ENCODE peak calls at places on chromosomes 5 and 9, in eight cellular contexts. R is HCT116, G is spleen, L is sigmoid colon, X is transverse colon, M is stomach, J is GM12878, B is endothelial cell of umbilical vein. I is an unnamed sample.

GRCh38 chr5:133890308-133890707 is 78.1 kb downstream of the C5orf15 start:
- DNase-seq in R (no peak), M (no peak), J (no peak), L (peak; percentile 35), B (no peak), X (no peak), G (no peak), I (no peak)

GRCh38 chr5:56211298-56211865 is 21.7 kb downstream of the ANKRD55 start:
- DNase-seq in M (no peak), B (peak; percentile 86), X (no peak), G (no peak), J (no peak), R (peak; percentile 88), L (peak; percentile 63), I (no peak)

GRCh38 chr5:158942217-158942616 is 157.5 kb downstream of the EBF1 start:
- DNase-seq in B (no peak), L (no peak), G (no peak), M (no peak), J (no peak), R (no peak), X (no peak), I (no peak)

GRCh38 chr9:16571127-16571848 is 299.2 kb downstream of the BNC2 start:
- DNase-seq in G (no peak), B (no peak), J (no peak), L (no peak), X (no peak), R (no peak), M (no peak), I (no peak)

GRCh38 chr5:155066886-155067595 is 53.5 kb downstream of the KIF4B start:
- DNase-seq in L (no peak), G (no peak), J (no peak), X (no peak), R (no peak), B (no peak), M (no peak), I (no peak)

GRCh38 chr5:179679014-179679674 is 1.7 kb downstream of the CBY3 start:
- DNase-seq in L (peak; percentile 91), G (peak; percentile 93), J (no peak), M (peak; percentile 80), R (no peak), B (peak; percentile 65), X (peak; percentile 84), I (peak; percentile 88)

GRCh38 chr9:36976371-36977030 is 57.6 kb downstream of the PAX5 start:
- DNase-seq in L (no peak), M (no peak), J (no peak), B (no peak), X (no peak), R (no peak), G (no peak), I (no peak)

GRCh38 chr9:89770779-89771178 is 166.0 kb downstream of the GADD45G start:
- DNase-seq in B (no peak), J (no peak), R (no peak), L (no peak), G (peak; percentile 62), M (no peak), X (no peak), I (no peak)

GRCh38 chr5:148849461-148849860 is 23.1 kb downstream of the ADRB2 start:
- DNase-seq in X (peak; percentile 33), R (no peak), L (no peak), M (no peak), J (no peak), B (no peak), G (no peak), I (no peak)

GRCh38 chr9:117403403-117403811 is 11.4 kb downstream of the ASTN2 start:
- DNase-seq in X (no peak), M (no peak), B (no peak), J (no peak), L (no peak), G (no peak), R (no peak), I (no peak)

GRCh38 chr5:68343421-68343826 is 127.9 kb downstream of the PIK3R1 start:
- DNase-seq in B (peak; percentile 61), R (no peak), J (peak; percentile 55), M (peak; percentile 46), X (no peak), G (no peak), L (peak; percentile 76), I (peak; percentile 71)

GRCh38 chr9:130196643-130197042 is 24.4 kb downstream of the NCS1 start:
- DNase-seq in X (no peak), B (no peak), R (no peak), M (peak; percentile 38), G (no peak), J (no peak), L (no peak), I (no peak)

GRCh38 chr9:137759649-137760321 is 117.8 kb upstream of the CACNA1B start:
- DNase-seq in L (peak; percentile 55), R (no peak), M (no peak), B (no peak), J (no peak), G (no peak), X (no peak), I (no peak)
- TF ChIP-seq POLR2A in L (no peak), R (no peak), M (no peak), B (no peak), J (peak; percentile 26), G (no peak), X (no peak), I (no peak)

DNA sequence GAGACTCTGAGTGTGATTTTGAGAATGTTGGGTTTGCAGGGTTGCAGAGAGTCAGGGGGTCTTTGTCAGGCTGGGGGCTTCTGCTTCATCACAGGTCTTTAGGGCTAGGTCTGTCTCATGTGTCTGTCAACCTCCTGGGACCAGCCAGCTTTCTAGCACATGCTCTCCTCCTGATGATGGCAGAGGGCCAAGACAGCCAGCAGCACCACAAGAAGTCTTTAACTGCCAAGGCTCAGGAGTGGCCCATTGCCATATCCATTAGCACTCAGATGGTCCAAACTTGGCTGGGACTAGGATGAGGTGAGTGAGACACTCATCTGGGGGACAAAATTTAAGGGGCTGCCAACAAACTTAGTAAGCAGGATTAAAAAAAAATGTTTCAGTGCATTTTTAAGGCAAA is 384.2 kb upstream of the CDH10 start:
- DNase-seq in X (no peak), M (no peak), J (no peak), L (peak; percentile 62), G (peak; percentile 24), B (no peak), R (no peak), I (no peak)
- TF ChIP-seq POLR2AphosphoS5 in X (no peak), M (no peak), J (no peak), L (no peak), G (no peak), B (no peak), R (no peak), I (no peak)

GRCh38 chr5:151216781-151217180 is 7.1 kb downstream of the CCDC69 start:
- DNase-seq in M (no peak), R (no peak), X (no peak), G (no peak), J (no peak), L (no peak), B (no peak), I (no peak)
- H3K4me3 ChIP-seq in M (no peak overlapping the region), R (no peak overlapping the region), X (no peak overlapping the region), G (no peak overlapping the region), J (peak overlapping the region; percentile 24), L (no peak overlapping the region), B (no peak overlapping the region), I (no peak overlapping the region)

GRCh38 chr5:95644351-95645042 is 2.1 kb upstream of the RFESD start:
- DNase-seq in M (peak; percentile 64), G (no peak), X (peak; percentile 63), R (peak; percentile 72), J (peak; percentile 56), B (peak; percentile 67), L (peak; percentile 80), I (no peak)

GRCh38 chr5:95647331-95647659 is 718 bp downstream of the RFESD start:
- DNase-seq in M (no peak), X (no peak), B (no peak), R (no peak), L (no peak), J (no peak), G (no peak), I (no peak)

GRCh38 chr5:95643152-95643551 is 3.4 kb upstream of the RFESD start:
- DNase-seq in G (no peak), M (no peak), R (no peak), J (no peak), L (no peak), X (no peak), B (no peak), I (no peak)

GRCh38 chr5:95647886-95648860 is 1.6 kb downstream of the RFESD start:
- DNase-seq in L (no peak), R (no peak), M (no peak), B (no peak), G (no peak), X (no peak), J (no peak), I (no peak)

GRCh38 chr5:95646569-95647330 is at the start of gene RFESD:
- DNase-seq in J (peak; percentile 83), M (peak; percentile 100), L (peak; percentile 100), G (peak; percentile 100), B (peak; percentile 89), R (peak; percentile 91), X (peak; percentile 100), I (peak; percentile 100)
- TF ChIP-seq POLR2A in J (peak; percentile 88), M (no peak), L (peak; percentile 97), G (peak; percentile 93), B (peak; percentile 86), R (peak; percentile 72), X (peak; percentile 97), I (no peak)

DNA sequence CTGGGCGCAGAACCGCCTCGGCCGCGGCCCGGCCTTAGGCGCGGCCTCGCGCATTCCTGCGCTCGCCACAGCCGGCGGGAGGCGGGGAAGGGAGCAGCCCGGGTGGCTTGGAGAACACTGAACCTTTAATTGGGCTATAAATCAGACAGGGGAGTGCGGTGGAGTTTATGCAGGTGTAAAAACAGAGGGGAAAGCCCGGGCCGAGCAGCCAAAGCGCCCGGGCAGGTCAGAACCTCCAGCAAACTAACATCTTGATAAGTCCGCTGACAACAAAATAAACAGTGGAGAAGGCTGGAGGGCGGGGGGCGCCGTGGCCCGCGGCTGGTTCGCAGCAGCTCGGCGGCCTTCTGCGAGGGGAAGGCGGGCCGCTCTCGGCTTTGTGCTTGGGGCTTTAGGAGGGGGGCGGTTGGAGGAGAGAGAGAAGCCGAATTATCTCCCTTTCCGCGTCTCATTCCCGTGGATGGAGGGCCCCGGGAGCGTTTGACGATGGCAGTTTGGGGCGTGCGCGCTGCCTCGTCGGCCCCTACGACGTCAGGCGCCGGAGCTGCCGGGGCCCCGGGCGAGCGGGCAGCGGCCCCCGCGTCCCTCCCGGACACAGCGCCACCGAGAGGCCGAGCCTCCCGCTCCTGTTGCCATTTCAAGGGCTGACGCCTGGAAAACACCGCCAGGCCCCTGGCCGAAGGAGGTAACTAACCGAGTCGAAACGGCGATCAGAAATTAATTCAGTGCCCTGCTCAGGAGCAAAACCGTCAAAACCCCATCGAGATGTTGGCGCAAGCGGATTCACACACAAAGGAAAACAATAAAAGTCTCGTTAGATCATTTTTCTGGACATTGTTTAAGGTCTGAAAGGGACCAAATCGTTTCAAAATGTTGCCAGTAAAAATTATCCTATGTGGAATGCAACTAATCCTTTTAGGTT is 11.2 kb downstream of the FOXD1 start:
- DNase-seq in J (no peak), L (no peak), M (no peak), B (no peak), X (peak; percentile 55), G (no peak), R (peak; percentile 48), I (no peak)
- TF ChIP-seq POLR2AphosphoS5 in J (no peak), L (no peak), M (no peak), B (no peak), X (peak; percentile 24), G (no peak), R (peak; percentile 51), I (no peak)